ENCODE peak calls at places on chromosomes 2 and 18, in eight cellular contexts. One of them, this sample, is unnamed.

GRCh38 chr2:136310797-136311558 is 193.0 kb upstream of the CXCR4 start:
- DNase-seq in vagina: no peak
- DNase-seq in SK-N-SH: no peak
- DNase-seq in HCT116: no peak
- DNase-seq in esophagus muscularis mucosa: no peak
- DNase-seq in prostate gland: no peak
- DNase-seq in GM23338: no peak
- DNase-seq in Panc1: no peak
- DNase-seq in this sample: no peak

GRCh38 chr2:10305715-10306114 is 3.0 kb downstream of the HPCAL1 start:
- DNase-seq in esophagus muscularis mucosa: no peak
- DNase-seq in prostate gland: no peak
- DNase-seq in SK-N-SH: no peak
- DNase-seq in vagina: no peak
- DNase-seq in HCT116: no peak
- DNase-seq in GM23338: peak; percentile 63
- DNase-seq in Panc1: no peak
- DNase-seq in this sample: no peak

GRCh38 chr2:218286570-218287459 is 5.5 kb downstream of the TMBIM1 start:
- DNase-seq in SK-N-SH: peak; percentile 73
- DNase-seq in vagina: no peak
- DNase-seq in Panc1: peak; percentile 83
- DNase-seq in HCT116: peak; percentile 88
- DNase-seq in esophagus muscularis mucosa: peak; percentile 99
- DNase-seq in prostate gland: peak; percentile 90
- DNase-seq in GM23338: peak; percentile 95
- DNase-seq in this sample: no peak

GRCh38 chr2:131413148-131413747 is 49.3 kb upstream of the RAB6D start:
- DNase-seq in HCT116: peak; percentile 49
- DNase-seq in Panc1: peak; percentile 47
- DNase-seq in prostate gland: peak; percentile 34
- DNase-seq in SK-N-SH: peak; percentile 47
- DNase-seq in esophagus muscularis mucosa: no peak
- DNase-seq in vagina: no peak
- DNase-seq in GM23338: peak; percentile 60
- DNase-seq in this sample: peak; percentile 47

GRCh38 chr2:231199219-231199618 is 788 bp downstream of the ARMC9 start:
- DNase-seq in esophagus muscularis mucosa: no peak
- DNase-seq in vagina: no peak
- DNase-seq in Panc1: no peak
- DNase-seq in GM23338: no peak
- DNase-seq in SK-N-SH: no peak
- DNase-seq in prostate gland: peak; percentile 33
- DNase-seq in HCT116: no peak
- DNase-seq in this sample: no peak

GRCh38 chr2:226551522-226552250 is 247.9 kb downstream of the IRS1 start:
- DNase-seq in prostate gland: no peak
- DNase-seq in Panc1: no peak
- DNase-seq in HCT116: no peak
- DNase-seq in GM23338: no peak
- DNase-seq in SK-N-SH: no peak
- DNase-seq in esophagus muscularis mucosa: no peak
- DNase-seq in vagina: no peak
- DNase-seq in this sample: no peak

GRCh38 chr2:107790837-107791236 is 35.9 kb upstream of the RGPD4 start:
- DNase-seq in SK-N-SH: no peak
- DNase-seq in GM23338: no peak
- DNase-seq in Panc1: no peak
- DNase-seq in vagina: no peak
- DNase-seq in esophagus muscularis mucosa: no peak
- DNase-seq in prostate gland: no peak
- DNase-seq in HCT116: no peak
- DNase-seq in this sample: no peak

GRCh38 chr2:63093512-63093911 is 42.9 kb downstream of the OTX1 start:
- DNase-seq in HCT116: no peak
- DNase-seq in prostate gland: no peak
- DNase-seq in vagina: no peak
- DNase-seq in GM23338: peak; percentile 6
- DNase-seq in Panc1: no peak
- DNase-seq in SK-N-SH: no peak
- DNase-seq in esophagus muscularis mucosa: no peak
- DNase-seq in this sample: no peak

GRCh38 chr2:128681351-128681906 is 362.8 kb upstream of the HS6ST1 start:
- DNase-seq in HCT116: no peak
- DNase-seq in prostate gland: no peak
- DNase-seq in esophagus muscularis mucosa: peak; percentile 50
- DNase-seq in Panc1: no peak
- DNase-seq in vagina: peak; percentile 79
- DNase-seq in GM23338: peak; percentile 55
- DNase-seq in SK-N-SH: no peak
- DNase-seq in this sample: no peak

GRCh38 chr2:218726004-218726574 is 15.5 kb downstream of the TTLL4 start:
- DNase-seq in vagina: no peak
- DNase-seq in esophagus muscularis mucosa: no peak
- DNase-seq in GM23338: no peak
- DNase-seq in HCT116: no peak
- DNase-seq in SK-N-SH: no peak
- DNase-seq in Panc1: no peak
- DNase-seq in prostate gland: no peak
- DNase-seq in this sample: no peak

GRCh38 chr2:71748227-71748626 is 294.9 kb downstream of the DYSF start:
- DNase-seq in vagina: no peak
- DNase-seq in HCT116: no peak
- DNase-seq in Panc1: no peak
- DNase-seq in prostate gland: no peak
- DNase-seq in SK-N-SH: no peak
- DNase-seq in esophagus muscularis mucosa: no peak
- DNase-seq in GM23338: no peak
- DNase-seq in this sample: no peak

GRCh38 chr2:239526038-239526437 is 125.2 kb upstream of the HDAC4 start:
- DNase-seq in esophagus muscularis mucosa: no peak
- DNase-seq in GM23338: no peak
- DNase-seq in Panc1: no peak
- DNase-seq in HCT116: no peak
- DNase-seq in SK-N-SH: no peak
- DNase-seq in prostate gland: no peak
- DNase-seq in vagina: no peak
- DNase-seq in this sample: no peak

GRCh38 chr2:31831585-31831984 is 179.2 kb downstream of the MEMO1 start:
- DNase-seq in vagina: no peak
- DNase-seq in SK-N-SH: no peak
- DNase-seq in esophagus muscularis mucosa: no peak
- DNase-seq in HCT116: no peak
- DNase-seq in prostate gland: no peak
- DNase-seq in GM23338: no peak
- DNase-seq in Panc1: no peak
- DNase-seq in this sample: no peak

GRCh38 chr2:168559187-168559586 is 103.1 kb downstream of the CERS6 start:
- DNase-seq in HCT116: peak; percentile 3
- DNase-seq in esophagus muscularis mucosa: no peak
- DNase-seq in vagina: no peak
- DNase-seq in GM23338: no peak
- DNase-seq in Panc1: no peak
- DNase-seq in prostate gland: no peak
- DNase-seq in SK-N-SH: no peak
- DNase-seq in this sample: no peak

GRCh38 chr18:23645561-23645960 is 17.1 kb downstream of the ANKRD29 start:
- DNase-seq in prostate gland: no peak
- DNase-seq in HCT116: no peak
- DNase-seq in esophagus muscularis mucosa: no peak
- DNase-seq in Panc1: no peak
- DNase-seq in SK-N-SH: no peak
- DNase-seq in GM23338: no peak
- DNase-seq in vagina: no peak
- DNase-seq in this sample: no peak

GRCh38 chr2:63465633-63466032 is 122.6 kb downstream of the WDPCP start:
- DNase-seq in esophagus muscularis mucosa: no peak
- DNase-seq in HCT116: no peak
- DNase-seq in prostate gland: no peak
- DNase-seq in vagina: no peak
- DNase-seq in GM23338: no peak
- DNase-seq in Panc1: no peak
- DNase-seq in SK-N-SH: no peak
- DNase-seq in this sample: no peak

GRCh38 chr18:46184296-46185080 is 80.3 kb downstream of the HAUS1 start:
- DNase-seq in Panc1: no peak
- DNase-seq in vagina: no peak
- DNase-seq in esophagus muscularis mucosa: no peak
- DNase-seq in HCT116: no peak
- DNase-seq in prostate gland: no peak
- DNase-seq in SK-N-SH: no peak
- DNase-seq in GM23338: no peak
- DNase-seq in this sample: no peak

GRCh38 chr2:238380336-238380735 is 46.4 kb upstream of the ASB1 start:
- DNase-seq in prostate gland: no peak
- DNase-seq in Panc1: no peak
- DNase-seq in vagina: no peak
- DNase-seq in SK-N-SH: no peak
- DNase-seq in HCT116: no peak
- DNase-seq in GM23338: no peak
- DNase-seq in esophagus muscularis mucosa: no peak
- DNase-seq in this sample: no peak

GRCh38 chr2:190810981-190811587 is 69.5 kb upstream of the GLS start:
- DNase-seq in HCT116: no peak
- DNase-seq in esophagus muscularis mucosa: no peak
- DNase-seq in prostate gland: no peak
- DNase-seq in Panc1: no peak
- DNase-seq in GM23338: no peak
- DNase-seq in SK-N-SH: no peak
- DNase-seq in vagina: no peak
- DNase-seq in this sample: no peak

GRCh38 chr2:190805843-190806242 is 74.8 kb upstream of the GLS start:
- DNase-seq in SK-N-SH: peak; percentile 32
- DNase-seq in GM23338: no peak
- DNase-seq in HCT116: no peak
- DNase-seq in vagina: no peak
- DNase-seq in esophagus muscularis mucosa: no peak
- DNase-seq in prostate gland: no peak
- DNase-seq in Panc1: no peak
- DNase-seq in this sample: no peak

GRCh38 chr2:190812506-190813294 is 67.9 kb upstream of the GLS start:
- DNase-seq in prostate gland: no peak
- DNase-seq in HCT116: no peak
- DNase-seq in esophagus muscularis mucosa: no peak
- DNase-seq in Panc1: no peak
- DNase-seq in SK-N-SH: no peak
- DNase-seq in vagina: no peak
- DNase-seq in GM23338: no peak
- DNase-seq in this sample: no peak

GRCh38 chr2:190809876-190810525 is 70.6 kb upstream of the GLS start:
- DNase-seq in HCT116: no peak
- DNase-seq in SK-N-SH: no peak
- DNase-seq in esophagus muscularis mucosa: no peak
- DNase-seq in Panc1: no peak
- DNase-seq in vagina: no peak
- DNase-seq in GM23338: no peak
- DNase-seq in prostate gland: no peak
- DNase-seq in this sample: no peak

GRCh38 chr2:190809139-190809764 is 71.4 kb upstream of the GLS start:
- DNase-seq in SK-N-SH: no peak
- DNase-seq in HCT116: no peak
- DNase-seq in esophagus muscularis mucosa: no peak
- DNase-seq in GM23338: no peak
- DNase-seq in Panc1: no peak
- DNase-seq in prostate gland: no peak
- DNase-seq in vagina: no peak
- DNase-seq in this sample: no peak
- TF ChIP-seq POLR2AphosphoS5 in SK-N-SH: no peak
- TF ChIP-seq POLR2AphosphoS5 in HCT116: no peak
- TF ChIP-seq POLR2AphosphoS5 in esophagus muscularis mucosa: no peak
- TF ChIP-seq POLR2AphosphoS5 in GM23338: no peak
- TF ChIP-seq POLR2AphosphoS5 in Panc1: no peak
- TF ChIP-seq POLR2AphosphoS5 in prostate gland: no peak
- TF ChIP-seq POLR2AphosphoS5 in vagina: no peak
- TF ChIP-seq POLR2AphosphoS5 in this sample: no peak

GRCh38 chr2:241339839-241340471 is 16.1 kb upstream of the FARP2 start:
- DNase-seq in vagina: no peak
- DNase-seq in HCT116: no peak
- DNase-seq in GM23338: no peak
- DNase-seq in Panc1: no peak
- DNase-seq in esophagus muscularis mucosa: no peak
- DNase-seq in prostate gland: no peak
- DNase-seq in SK-N-SH: no peak
- DNase-seq in this sample: no peak
- H3K36me3 ChIP-seq in vagina: no peaks in the 10 kb centered on the region
- H3K36me3 ChIP-seq in HCT116: peaks cover 70% of the 10 kb centered on the region
- H3K36me3 ChIP-seq in GM23338: peaks cover 82% of the 10 kb centered on the region
- H3K36me3 ChIP-seq in Panc1: peaks cover 35% of the 10 kb centered on the region
- H3K36me3 ChIP-seq in esophagus muscularis mucosa: peaks cover 50% of the 10 kb centered on the region
- H3K36me3 ChIP-seq in prostate gland: peaks cover 7% of the 10 kb centered on the region
- H3K36me3 ChIP-seq in SK-N-SH: peaks cover 79% of the 10 kb centered on the region
- H3K36me3 ChIP-seq in this sample: peaks cover 89% of the 10 kb centered on the region

DNA sequence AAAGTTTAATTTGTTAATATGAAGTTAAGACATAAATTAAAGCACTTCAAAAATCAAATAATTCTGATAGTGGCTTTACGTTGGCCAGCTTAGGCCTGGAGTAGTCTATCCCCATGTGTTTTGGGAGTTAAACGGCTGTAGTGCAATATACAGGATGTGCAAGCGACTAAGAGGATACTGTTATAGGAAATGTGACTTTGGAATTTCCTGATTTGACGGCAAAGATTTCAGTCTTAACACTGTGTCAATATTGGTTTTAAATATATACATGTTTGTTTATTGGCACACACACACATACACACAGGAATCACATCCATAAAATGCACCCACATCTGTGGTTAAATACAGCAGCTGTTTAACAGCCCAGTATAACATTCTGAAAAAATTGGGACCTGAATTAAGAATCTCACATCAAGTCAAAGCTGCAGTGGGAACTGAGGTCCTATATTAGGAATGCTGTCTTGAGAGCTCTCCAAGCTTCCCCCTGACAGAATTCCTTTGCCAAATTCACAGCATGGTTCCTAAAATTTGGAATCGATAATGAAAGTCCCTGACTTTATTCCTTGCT is 347.1 kb downstream of the TXNL1 start:
- DNase-seq in GM23338: no peak
- DNase-seq in Panc1: no peak
- DNase-seq in vagina: no peak
- DNase-seq in HCT116: no peak
- DNase-seq in SK-N-SH: no peak
- DNase-seq in esophagus muscularis mucosa: no peak
- DNase-seq in prostate gland: no peak
- DNase-seq in this sample: no peak
- TF ChIP-seq POLR2AphosphoS5 in GM23338: no peak
- TF ChIP-seq POLR2AphosphoS5 in Panc1: no peak
- TF ChIP-seq POLR2AphosphoS5 in vagina: no peak
- TF ChIP-seq POLR2AphosphoS5 in HCT116: no peak
- TF ChIP-seq POLR2AphosphoS5 in SK-N-SH: no peak
- TF ChIP-seq POLR2AphosphoS5 in esophagus muscularis mucosa: no peak
- TF ChIP-seq POLR2AphosphoS5 in prostate gland: no peak
- TF ChIP-seq POLR2AphosphoS5 in this sample: no peak

DNA sequence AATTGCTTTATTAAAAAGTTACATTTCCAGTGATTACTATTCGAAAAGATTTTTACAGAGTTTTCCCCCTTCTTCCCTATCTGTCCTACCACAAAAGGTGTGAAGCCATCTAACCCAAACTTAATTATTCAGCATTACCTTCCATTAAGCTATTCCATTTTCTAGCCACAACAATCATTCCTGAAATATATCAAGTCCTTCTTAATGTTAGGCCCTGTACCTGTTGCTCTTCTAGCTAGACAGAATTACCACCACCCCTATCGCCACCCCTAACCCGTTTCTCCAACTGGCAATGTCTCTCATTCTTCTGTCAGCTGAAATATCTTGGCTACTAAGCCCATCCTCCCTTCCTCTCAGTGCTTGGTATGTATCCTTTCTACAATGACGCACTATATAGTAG is 13.9 kb downstream of the IWS1 start:
- DNase-seq in Panc1: no peak
- DNase-seq in SK-N-SH: no peak
- DNase-seq in vagina: no peak
- DNase-seq in esophagus muscularis mucosa: no peak
- DNase-seq in HCT116: no peak
- DNase-seq in GM23338: no peak
- DNase-seq in prostate gland: no peak
- DNase-seq in this sample: no peak
- H3K36me3 ChIP-seq in Panc1: peaks cover 12% of the 10 kb centered on the region
- H3K36me3 ChIP-seq in SK-N-SH: peaks cover 30% of the 10 kb centered on the region
- H3K36me3 ChIP-seq in vagina: no peaks in the 10 kb centered on the region
- H3K36me3 ChIP-seq in esophagus muscularis mucosa: no peaks in the 10 kb centered on the region
- H3K36me3 ChIP-seq in HCT116: peaks cover 2% of the 10 kb centered on the region
- H3K36me3 ChIP-seq in GM23338: no peaks in the 10 kb centered on the region
- H3K36me3 ChIP-seq in prostate gland: no peaks in the 10 kb centered on the region
- H3K36me3 ChIP-seq in this sample: peaks cover 58% of the 10 kb centered on the region

This sample was measured in SK-N-MC.